ENCODE peak calls at places on chromosome 1, in seven cellular contexts. V is upper lobe of right lung, B is astrocyte of the spinal cord, S is activated T-cell treated with anti-CD3 and anti-CD28 coated beads for 24 hours, Q is Daoy, X is endothelial cell of umbilical vein, R is dermis blood vessel endothelial cell. F is an unnamed sample.

GRCh38 chr1:15992582-15993500 is 11.2 kb upstream of the SRARP start:
- DNase-seq in Q (no peak), B (no peak), V (no peak), S (no peak), X (no peak), R (no peak), F (no peak)

GRCh38 chr1:31376374-31377134 is 3.7 kb upstream of the FABP3 start:
- DNase-seq in V (peak), X (peak), S (no peak), Q (peak), B (peak), R (peak), F (no peak)

GRCh38 chr1:112625696-112626095 is 6.1 kb downstream of the CAPZA1 start:
- DNase-seq in B (no peak), S (no peak), R (peak), V (no peak), X (no peak), Q (peak), F (peak)

GRCh38 chr1:73097917-73098316 is 815.6 kb upstream of the NEGR1 start:
- DNase-seq in B (no peak), R (no peak), S (no peak), Q (no peak), X (no peak), V (no peak), F (no peak)

GRCh38 chr1:40815420-40815819 is 31.8 kb downstream of the KCNQ4 start:
- DNase-seq in S (no peak), X (no peak), R (no peak), V (no peak), B (no peak), Q (no peak), F (no peak)

GRCh38 chr1:234970371-234970730 is 158.3 kb downstream of the TOMM20 start:
- DNase-seq in X (peak), B (peak), R (no peak), S (no peak), V (no peak), Q (peak), F (no peak)

GRCh38 chr1:183106166-183106565 is 79.9 kb upstream of the LAMC2 start:
- DNase-seq in S (no peak), Q (no peak), B (peak), X (no peak), R (no peak), V (no peak), F (no peak)

GRCh38 chr1:156140879-156141707 is 12.3 kb upstream of the SEMA4A start:
- DNase-seq in B (no peak), S (no peak), R (peak), V (no peak), Q (no peak), X (peak), F (no peak)

GRCh38 chr1:185015598-185015997 is 29.8 kb upstream of the RNF2 start:
- DNase-seq in X (no peak), Q (no peak), B (no peak), V (no peak), S (no peak), R (no peak), F (no peak)

GRCh38 chr1:32474954-32475353 is 10.1 kb downstream of the ZBTB8B start:
- DNase-seq in S (no peak), R (no peak), Q (no peak), V (no peak), B (no peak), X (no peak), F (no peak)

GRCh38 chr1:85365851-85366250 is 89.4 kb upstream of the BCL10 start:
- DNase-seq in B (no peak), S (no peak), Q (no peak), V (no peak), R (no peak), X (no peak), F (no peak)

GRCh38 chr1:91846007-91846620 is 39.8 kb downstream of the TGFBR3 start:
- DNase-seq in B (peak), X (peak), R (peak), S (no peak), V (no peak), Q (peak), F (no peak)

GRCh38 chr1:21220815-21221214 is 44.1 kb upstream of the EIF4G3 start:
- DNase-seq in R (peak), S (no peak), Q (no peak), B (peak), V (no peak), X (peak), F (peak)

GRCh38 chr1:77553568-77554291 is 128.7 kb downstream of the ZZZ3 start:
- DNase-seq in V (no peak), B (no peak), Q (no peak), X (no peak), R (no peak), S (no peak), F (no peak)

GRCh38 chr1:3561801-3562200 is 49.5 kb downstream of the MEGF6 start:
- DNase-seq in S (no peak), B (no peak), R (no peak), X (no peak), Q (no peak), V (no peak), F (no peak)

GRCh38 chr1:79617777-79618176 is 611.2 kb upstream of the ADGRL4 start:
- DNase-seq in X (no peak), V (no peak), S (no peak), B (no peak), R (peak), Q (no peak), F (no peak)

GRCh38 chr1:5093042-5093441 is 438.6 kb downstream of the AJAP1 start:
- DNase-seq in R (no peak), X (no peak), B (no peak), Q (no peak), V (no peak), S (no peak), F (no peak)

GRCh38 chr1:43563779-43564616 is 33.3 kb downstream of the PTPRF start:
- DNase-seq in B (no peak), Q (no peak), X (no peak), V (no peak), S (no peak), R (no peak), F (no peak)

GRCh38 chr1:230086152-230086551 is 19.1 kb downstream of the GALNT2 start:
- DNase-seq in B (no peak), Q (no peak), X (no peak), R (no peak), V (no peak), S (no peak), F (no peak)

GRCh38 chr1:10217748-10218441 is 7.5 kb downstream of the KIF1B start:
- DNase-seq in B (peak), S (no peak), V (no peak), Q (peak), X (peak), R (peak), F (no peak)

GRCh38 chr1:10663668-10664035 is 132.8 kb downstream of the CASZ1 start:
- DNase-seq in Q (no peak), S (no peak), X (no peak), R (no peak), B (no peak), V (no peak), F (no peak)

GRCh38 chr1:246794261-246795093 is 70.3 kb downstream of the SCCPDH start:
- DNase-seq in S (no peak), R (no peak), B (no peak), Q (peak), X (no peak), V (no peak), F (no peak)

GRCh38 chr1:7516341-7516740 is 254.8 kb upstream of the VAMP3 start:
- DNase-seq in Q (no peak), B (no peak), V (no peak), X (no peak), S (no peak), R (no peak), F (no peak)

GRCh38 chr1:172180886-172181285 is 239.6 kb upstream of the C1orf105 start:
- DNase-seq in R (peak), Q (peak), S (peak), V (peak), X (peak), B (peak), F (no peak)

GRCh38 chr1:44294588-44295007 is 60.5 kb downstream of the ERI3 start:
- DNase-seq in V (no peak), R (peak), X (no peak), B (peak), Q (peak), S (no peak), F (no peak)

GRCh38 chr1:174743654-174744561 is 255.8 kb upstream of the CACYBP start:
- DNase-seq in B (peak), S (no peak), X (peak), Q (peak), V (no peak), R (peak), F (no peak)

GRCh38 chr1:212655668-212656440 is 43.8 kb downstream of the BATF3 start:
- DNase-seq in R (no peak), Q (peak), B (no peak), X (no peak), S (no peak), V (no peak), F (no peak)

GRCh38 chr1:199082778-199083389 is 444.0 kb downstream of the PTPRC start:
- DNase-seq in X (no peak), R (no peak), S (no peak), Q (no peak), B (no peak), V (no peak), F (no peak)

GRCh38 chr1:45850017-45850416 is 46.6 kb downstream of the MAST2 start:
- DNase-seq in X (no peak), B (no peak), V (no peak), S (no peak), Q (no peak), R (no peak), F (no peak)

GRCh38 chr1:117754061-117754969 is 148.5 kb downstream of the TENT5C start:
- DNase-seq in X (peak), R (peak), B (peak), Q (peak), S (peak), V (no peak), F (peak)

F was measured in pancreas.